ENCODE peak calls at places on chromosomes 2 and 18, in four cellular contexts. P, U, D and V are unnamed samples.

GRCh38 chr18:61322265-61322873 is 10.9 kb upstream of the CDH20 start:
- DNase-seq in U (peak; percentile 78), P (peak; percentile 54), D (no peak), V (no peak)

GRCh38 chr2:222518570-222519381 is 94.4 kb downstream of the SGPP2 start:
- DNase-seq in D (no peak), U (peak; percentile 7), P (peak; percentile 39), V (no peak)

GRCh38 chr2:223101340-223102039 is 49.5 kb downstream of the KCNE4 start:
- DNase-seq in P (no peak), U (peak; percentile 36), D (no peak), V (no peak)

GRCh38 chr2:102488063-102488462 is 15.0 kb downstream of the SLC9A4 start:
- DNase-seq in P (no peak), U (no peak), D (no peak), V (no peak)

GRCh38 chr18:21996261-21996892 is 173.0 kb upstream of the GATA6 start:
- DNase-seq in U (no peak), P (peak; percentile 71), D (no peak), V (no peak)

GRCh38 chr2:224242543-224242942 is 159.4 kb downstream of the FAM124B start:
- DNase-seq in D (no peak), U (no peak), P (no peak), V (no peak)

GRCh38 chr2:222307138-222307756 is 8.4 kb upstream of the PAX3 start:
- DNase-seq in D (no peak), U (no peak), P (no peak), V (no peak)

GRCh38 chr2:165833156-165833555 is 39.1 kb upstream of the GALNT3 start:
- DNase-seq in P (no peak), D (no peak), U (no peak), V (no peak)

GRCh38 chr2:108594982-108595464 is 60.8 kb downstream of the LIMS1 start:
- DNase-seq in U (peak; percentile 55), P (no peak), D (no peak), V (no peak)

GRCh38 chr2:75491129-75491753 is 69.5 kb downstream of the EVA1A start:
- DNase-seq in P (no peak), D (no peak), U (no peak), V (no peak)

DNA sequence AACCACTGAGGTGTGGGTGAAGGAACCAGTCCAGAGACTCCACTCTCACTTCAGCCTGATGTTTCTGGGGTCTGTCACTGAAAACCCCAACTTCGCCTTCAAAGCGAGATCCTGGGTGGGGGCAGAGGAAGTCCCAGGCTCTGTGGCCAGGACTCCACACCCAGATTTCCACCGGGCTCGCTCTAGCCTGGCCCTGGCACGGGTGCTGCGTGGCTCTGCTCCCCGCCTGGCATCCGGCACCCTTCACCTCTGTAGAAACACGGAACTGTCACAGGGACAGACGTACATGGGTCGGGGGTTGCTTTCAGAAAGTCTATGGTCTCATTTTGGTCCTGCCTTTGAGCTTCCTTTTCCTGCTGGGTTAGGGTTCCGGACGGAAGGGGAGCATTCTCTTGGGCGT is 41.6 kb downstream of the ODC1 start:
- DNase-seq in U (no peak), P (no peak), D (no peak), V (no peak)
- H3K4me1 ChIP-seq in U (peaks cover 2% of the 10 kb centered on the region), P (peaks cover 57% of the 10 kb centered on the region), D (peaks cover 44% of the 10 kb centered on the region), V (peaks cover 28% of the 10 kb centered on the region)

GRCh38 chr2:2826209-2826551 is 495.1 kb upstream of the MYT1L start:
- DNase-seq in P (no peak), D (no peak), U (no peak), V (no peak)

GRCh38 chr2:2827237-2827636 is 496.2 kb upstream of the MYT1L start:
- DNase-seq in P (no peak), D (no peak), U (no peak), V (no peak)

GRCh38 chr2:2828774-2829368 is 497.8 kb upstream of the MYT1L start:
- DNase-seq in P (no peak), D (no peak), U (no peak), V (no peak)

GRCh38 chr2:2826621-2827020 is 495.5 kb upstream of the MYT1L start:
- DNase-seq in P (no peak), D (no peak), U (no peak), V (no peak)

DNA sequence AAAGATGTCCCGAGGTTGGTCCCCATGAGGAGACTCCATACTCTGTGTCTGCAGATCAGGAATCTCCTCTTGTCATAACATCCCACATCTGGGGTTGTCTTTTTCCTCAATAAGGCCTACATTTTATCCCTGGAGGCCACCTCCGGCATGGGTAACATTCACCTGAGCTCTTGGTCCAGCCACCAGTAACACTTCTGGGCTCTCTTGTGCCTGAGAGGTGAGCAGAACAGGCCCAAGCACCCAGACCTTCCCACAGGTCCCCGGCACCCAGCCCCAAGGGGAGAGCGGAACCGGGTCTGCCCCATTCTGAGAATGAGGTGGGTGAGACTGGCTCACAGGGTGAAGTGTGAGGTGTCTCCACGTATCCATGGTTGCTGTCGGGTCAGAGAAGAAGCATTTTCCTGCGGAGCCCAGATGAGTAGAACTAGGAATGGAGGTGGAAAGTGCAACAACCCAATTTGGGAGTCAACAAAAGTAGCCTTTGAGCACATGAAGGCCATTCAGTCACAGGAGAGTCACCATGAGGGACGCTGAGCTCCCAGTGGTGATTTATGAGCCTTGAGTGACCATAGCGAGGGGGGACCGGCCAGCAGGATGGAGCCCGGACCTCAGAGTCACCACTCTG is 496.7 kb upstream of the MYT1L start:
- DNase-seq in D (no peak), P (no peak), U (no peak), V (no peak)
- H3K9me3 ChIP-seq in D (no peaks in the 10 kb centered on the region), P (no peaks in the 10 kb centered on the region), U (no peaks in the 10 kb centered on the region), V (no peaks in the 10 kb centered on the region)

DNA sequence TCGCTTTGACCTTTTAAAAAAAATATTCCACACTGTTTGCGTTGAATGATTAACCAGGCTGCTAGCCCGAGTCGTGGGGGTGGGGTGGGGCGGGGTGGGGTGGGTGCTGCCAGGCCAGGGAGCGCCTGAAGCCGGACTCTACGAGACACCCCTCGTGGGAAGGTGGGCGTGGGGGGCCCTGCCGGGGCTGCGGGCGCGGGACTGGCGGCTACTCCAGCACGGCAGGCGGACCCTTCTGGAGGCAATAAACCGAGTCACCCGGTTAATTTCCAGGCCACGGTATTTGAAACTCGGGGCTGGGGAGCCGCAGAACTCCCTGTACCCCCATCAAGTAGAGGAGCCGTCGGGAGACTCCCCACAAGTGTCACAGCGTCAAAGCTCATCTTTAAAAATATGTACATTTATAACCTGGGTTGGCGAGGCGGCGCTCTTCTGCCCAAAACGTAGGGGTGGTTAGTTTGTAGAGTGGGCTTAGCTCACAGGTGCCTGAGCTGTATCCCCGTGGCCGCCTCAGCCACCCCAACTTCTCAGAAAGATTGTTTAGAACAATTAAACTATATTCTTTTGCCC is 1.2 kb downstream of the B3GNT2 start:
- DNase-seq in U (peak; percentile 29), D (peak; percentile 35), P (no peak), V (no peak)
- H3K4me1 ChIP-seq in U (peaks cover 5% of the 10 kb centered on the region), D (peaks cover 55% of the 10 kb centered on the region), P (peaks cover 51% of the 10 kb centered on the region), V (peaks cover 60% of the 10 kb centered on the region)

GRCh38 chr2:204977914-204978313 is 432.6 kb downstream of the PARD3B start:
- DNase-seq in D (no peak), U (no peak), P (no peak), V (no peak)
- H3K9me3 ChIP-seq in D (no peaks in the 10 kb centered on the region), U (no peaks in the 10 kb centered on the region), P (no peaks in the 10 kb centered on the region), V (no peaks in the 10 kb centered on the region)

GRCh38 chr2:38466409-38466808 is 89.3 kb upstream of the ATL2 start:
- DNase-seq in P (no peak), D (no peak), U (no peak), V (no peak)

GRCh38 chr2:38466849-38467767 is 90.0 kb upstream of the ATL2 start:
- DNase-seq in U (no peak), P (no peak), D (no peak), V (no peak)

GRCh38 chr2:38473333-38474005 is 96.4 kb upstream of the ATL2 start:
- DNase-seq in U (no peak), D (no peak), P (no peak), V (no peak)

GRCh38 chr2:38467768-38468463 is 90.8 kb upstream of the ATL2 start:
- DNase-seq in P (no peak), D (no peak), U (no peak), V (no peak)

DNA sequence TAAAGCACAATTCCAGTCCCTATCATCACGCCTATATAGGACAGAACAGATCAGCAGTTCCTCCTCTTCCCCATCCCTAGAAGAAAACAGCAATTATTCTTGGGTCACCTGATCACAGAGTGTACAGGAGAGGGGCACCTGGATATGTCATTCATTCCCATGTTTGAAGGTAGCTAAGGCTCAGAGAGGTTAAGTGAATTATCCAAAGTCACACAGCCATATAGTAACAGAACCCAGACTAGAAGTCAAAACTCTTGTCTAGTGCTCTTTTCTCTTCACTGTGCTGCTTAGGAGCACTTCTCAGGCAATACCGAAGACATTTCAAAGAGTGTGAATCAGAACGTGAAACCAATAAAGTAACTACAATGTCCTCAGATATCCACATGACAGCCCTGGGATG is 93.0 kb upstream of the ATL2 start:
- DNase-seq in U (no peak), P (no peak), D (no peak), V (no peak)
- H3K4me1 ChIP-seq in U (no peaks in the 10 kb centered on the region), P (peaks cover 4% of the 10 kb centered on the region), D (no peaks in the 10 kb centered on the region), V (no peaks in the 10 kb centered on the region)

GRCh38 chr2:63301481-63301880 is 250.9 kb downstream of the OTX1 start:
- DNase-seq in D (no peak), P (no peak), U (no peak), V (no peak)

DNA sequence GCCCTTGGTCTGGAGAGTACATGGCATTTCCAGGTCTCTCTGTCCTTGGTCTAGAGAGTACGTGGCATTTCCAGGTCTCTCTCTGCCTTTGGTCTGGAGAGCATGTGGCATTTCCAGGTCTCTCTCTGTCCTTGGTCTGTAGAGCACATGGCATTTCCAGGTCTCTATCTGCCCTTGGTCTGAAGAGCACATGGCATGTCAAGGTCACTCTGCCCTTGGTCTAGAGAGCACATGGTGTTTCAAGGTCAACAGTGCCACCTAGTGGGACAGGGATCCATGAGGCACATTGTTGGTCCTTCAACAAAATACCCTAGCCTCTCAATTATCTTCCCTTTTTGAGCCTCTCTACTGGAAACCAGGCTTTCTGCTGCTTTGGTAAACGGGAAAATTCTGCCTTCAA is 250.2 kb downstream of the OTX1 start:
- DNase-seq in U (no peak), D (no peak), P (no peak), V (no peak)
- H3K9me3 ChIP-seq in U (no peaks in the 10 kb centered on the region), D (peaks cover 27% of the 10 kb centered on the region), P (peaks cover 27% of the 10 kb centered on the region), V (peaks cover 2% of the 10 kb centered on the region)

DNA sequence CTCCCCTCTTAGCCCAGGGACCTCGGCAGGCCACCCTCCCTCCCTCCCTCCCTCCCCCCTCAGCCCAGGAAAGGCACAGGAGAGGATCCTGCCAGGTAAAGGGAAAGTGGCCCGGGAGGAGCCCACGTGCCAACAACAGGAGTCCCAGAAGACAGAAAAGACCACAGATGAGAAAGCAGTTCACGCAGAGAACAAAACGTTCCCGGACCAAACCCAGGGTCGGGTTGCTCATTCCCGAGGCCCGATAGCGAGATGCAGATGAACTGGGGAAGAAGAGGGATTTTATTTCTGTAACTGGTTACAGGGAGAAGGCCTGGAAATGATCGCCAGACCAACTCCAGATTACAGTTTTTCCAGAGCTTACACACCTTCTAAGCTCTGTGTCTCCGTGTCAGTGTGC is 942 bp upstream of the NEU4 start:
- DNase-seq in D (no peak), U (no peak), P (no peak), V (no peak)
- H3K4me1 ChIP-seq in D (peaks cover 17% of the 10 kb centered on the region), U (peaks cover 6% of the 10 kb centered on the region), P (peaks cover 17% of the 10 kb centered on the region), V (peaks cover 20% of the 10 kb centered on the region)

DNA sequence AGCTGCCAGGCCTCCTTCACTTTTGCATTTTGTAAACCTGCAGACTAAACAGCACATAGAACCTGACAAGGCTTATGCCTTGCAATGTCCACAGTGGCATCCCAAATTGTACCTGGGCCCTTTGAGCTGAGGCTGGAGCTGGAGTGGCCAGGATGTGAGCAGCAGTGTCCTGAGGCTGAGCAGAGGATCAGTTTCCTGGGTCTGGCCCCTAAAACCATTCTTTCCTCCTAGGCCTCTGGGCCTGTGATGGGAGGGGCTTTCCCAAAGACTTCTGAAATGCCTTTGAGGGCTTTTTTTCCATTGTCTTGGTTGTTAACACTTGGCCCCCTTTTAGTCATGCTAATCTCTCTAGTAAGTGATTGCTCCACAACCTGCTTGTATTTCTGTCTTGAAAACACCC is 32.8 kb downstream of the FSIP2 start:
- DNase-seq in D (no peak), U (no peak), P (no peak), V (no peak)
- H3K9me3 ChIP-seq in D (peaks cover 6% of the 10 kb centered on the region), U (no peaks in the 10 kb centered on the region), P (peaks cover 19% of the 10 kb centered on the region), V (no peaks in the 10 kb centered on the region)